ENCODE peak calls at places on chromosome 20, in seven cellular contexts. D is mesendoderm, S is H9, C is IMR-90, Y is neuronal stem cell, B is mesenchymal stem cell, R is trophoblast cell. Z is an unnamed sample.

GRCh38 chr20:13681248-13682125 is 42.8 kb upstream of the TASP1 start:
- DNase-seq in R (peak; percentile 61), B (no peak), D (no peak), S (no peak), Y (no peak), C (no peak), Z (no peak)

GRCh38 chr20:53387983-53388675 is 205.5 kb downstream of the ZNF217 start:
- DNase-seq in S (no peak), C (no peak), R (peak; percentile 83), Y (no peak), D (no peak), B (no peak), Z (no peak)

GRCh38 chr20:53832499-53832898 is 237.9 kb downstream of the BCAS1 start:
- DNase-seq in D (no peak), R (no peak), B (no peak), Y (no peak), S (no peak), C (no peak), Z (no peak)

GRCh38 chr20:12729326-12729725 is 279.4 kb upstream of the SPTLC3 start:
- DNase-seq in R (no peak), D (no peak), S (no peak), B (no peak), Y (no peak), C (no peak), Z (no peak)

GRCh38 chr20:1776608-1777475 is 118.4 kb upstream of the SIRPA start:
- DNase-seq in Y (peak; percentile 88), D (peak; percentile 92), R (peak; percentile 98), S (peak; percentile 84), B (peak; percentile 88), C (peak; percentile 87), Z (peak; percentile 97)

GRCh38 chr20:46004813-46005505 is 3.7 kb upstream of the MMP9 start:
- DNase-seq in B (no peak), D (peak; percentile 98), S (peak; percentile 86), C (no peak), Y (no peak), R (peak; percentile 25), Z (no peak)

GRCh38 chr20:1952737-1953530 is 40.9 kb downstream of the PDYN start:
- DNase-seq in B (no peak), C (no peak), S (no peak), Y (no peak), R (no peak), D (no peak), Z (no peak)

GRCh38 chr20:59042151-59042795 is at the start of gene PRELID3B:
- DNase-seq in R (peak; percentile 50), C (no peak), B (peak; percentile 27), Y (no peak), S (no peak), D (peak; percentile 27), Z (no peak)

GRCh38 chr20:12291386-12291785 is 373.7 kb downstream of the BTBD3 start:
- DNase-seq in R (no peak), D (no peak), Y (no peak), B (no peak), C (no peak), S (no peak), Z (no peak)

GRCh38 chr20:48667481-48667880 is 160.3 kb downstream of the PREX1 start:
- DNase-seq in S (no peak), R (no peak), D (no peak), B (no peak), Y (no peak), C (no peak), Z (no peak)

GRCh38 chr20:44805335-44805734 is 5.0 kb downstream of the RIMS4 start:
- DNase-seq in D (no peak), S (no peak), R (no peak), Y (no peak), C (no peak), B (no peak), Z (no peak)

GRCh38 chr20:59207742-59208357 is 44.2 kb downstream of the ZNF831 start:
- DNase-seq in B (no peak), C (no peak), R (peak; percentile 73), D (peak; percentile 93), S (peak; percentile 88), Y (peak; percentile 42), Z (peak; percentile 80)

GRCh38 chr20:33399924-33400323 is 1.4 kb downstream of the CDK5RAP1 start:
- DNase-seq in D (no peak), B (no peak), S (no peak), C (no peak), R (no peak), Y (no peak), Z (no peak)

GRCh38 chr20:39107741-39108140 is 145.6 kb downstream of the DHX35 start:
- DNase-seq in C (peak; percentile 1), R (peak; percentile 83), S (no peak), D (no peak), Y (no peak), B (no peak), Z (no peak)

GRCh38 chr20:39103732-39104131 is 141.6 kb downstream of the DHX35 start:
- DNase-seq in D (no peak), Y (no peak), S (no peak), B (no peak), R (peak; percentile 12), C (no peak), Z (no peak)

GRCh38 chr20:39106791-39107190 is 144.6 kb downstream of the DHX35 start:
- DNase-seq in S (no peak), R (no peak), C (no peak), B (no peak), D (no peak), Y (no peak), Z (no peak)

GRCh38 chr20:39105551-39105950 is 143.4 kb downstream of the DHX35 start:
- DNase-seq in Y (no peak), C (no peak), S (no peak), R (no peak), B (no peak), D (no peak), Z (no peak)

GRCh38 chr20:39103305-39103704 is 141.2 kb downstream of the DHX35 start:
- DNase-seq in Y (no peak), D (no peak), C (no peak), B (no peak), S (no peak), R (no peak), Z (no peak)
- H3K4ac ChIP-seq in Y (no peak overlapping the region), D (no peak overlapping the region), C (no peak overlapping the region), B (no peak overlapping the region), S (no peak overlapping the region), R (no peak overlapping the region), Z (no peak overlapping the region)

DNA sequence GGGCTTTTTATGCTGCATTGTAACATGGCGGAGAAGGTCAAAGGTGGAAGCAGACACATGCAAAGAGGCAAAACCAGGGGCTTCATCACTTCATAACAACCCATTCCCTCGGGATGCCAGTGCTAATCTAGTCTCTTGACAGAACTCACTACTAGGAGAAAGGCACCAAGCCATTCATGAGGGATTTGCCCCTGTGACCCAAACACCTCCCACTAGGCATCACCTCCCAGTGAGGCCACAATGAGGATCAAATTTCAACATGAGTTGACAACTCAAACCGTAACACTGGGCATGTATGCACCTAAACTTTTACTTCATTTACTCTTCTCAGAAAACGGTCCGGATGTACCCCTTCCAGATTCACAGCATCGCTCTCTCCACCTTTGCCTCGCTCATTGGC is 61.9 kb downstream of the CDS2 start:
- DNase-seq in C (no peak), R (no peak), D (no peak), B (no peak), S (no peak), Y (peak; percentile 47), Z (no peak)
- H3K4ac ChIP-seq in C (no peak overlapping the region), R (no peak overlapping the region), D (no peak overlapping the region), B (no peak overlapping the region), S (no peak overlapping the region), Y (no peak overlapping the region), Z (no peak overlapping the region)

GRCh38 chr20:62973033-62973745 is 20.7 kb downstream of the SLC17A9 start:
- DNase-seq in Y (no peak), B (peak; percentile 8), C (no peak), D (no peak), R (no peak), S (no peak), Z (no peak)

GRCh38 chr20:62975812-62976413 is 23.4 kb downstream of the SLC17A9 start:
- DNase-seq in S (no peak), D (no peak), Y (no peak), C (no peak), B (no peak), R (no peak), Z (no peak)

GRCh38 chr20:62977613-62978558 is 25.4 kb downstream of the SLC17A9 start:
- DNase-seq in D (no peak), R (no peak), S (no peak), C (no peak), Y (no peak), B (no peak), Z (no peak)

GRCh38 chr20:62972270-62973032 is 19.9 kb downstream of the SLC17A9 start:
- DNase-seq in R (peak; percentile 91), S (peak; percentile 89), C (peak; percentile 69), D (peak; percentile 86), B (peak; percentile 80), Y (peak; percentile 80), Z (peak; percentile 38)

GRCh38 chr20:62975251-62975770 is 22.8 kb downstream of the SLC17A9 start:
- DNase-seq in D (no peak), S (no peak), R (peak; percentile 16), Y (no peak), B (no peak), C (no peak), Z (no peak)
- H3K4ac ChIP-seq in D (no peak overlapping the region), S (no peak overlapping the region), R (no peak overlapping the region), Y (no peak overlapping the region), B (no peak overlapping the region), C (no peak overlapping the region), Z (no peak overlapping the region)

GRCh38 chr20:38021373-38021772 is 11.9 kb downstream of the TTI1 start:
- DNase-seq in S (no peak), Y (no peak), C (peak; percentile 53), B (peak; percentile 64), R (no peak), D (no peak), Z (no peak)

GRCh38 chr20:38017959-38018358 is 15.3 kb downstream of the TTI1 start:
- DNase-seq in R (no peak), C (no peak), D (no peak), S (no peak), B (no peak), Y (no peak), Z (no peak)

GRCh38 chr20:38018385-38018784 is 14.9 kb downstream of the TTI1 start:
- DNase-seq in D (no peak), Y (no peak), B (no peak), S (no peak), R (no peak), C (no peak), Z (no peak)

GRCh38 chr20:38024496-38024895 is 8.8 kb downstream of the TTI1 start:
- DNase-seq in C (no peak), D (no peak), R (no peak), S (no peak), Y (no peak), B (no peak), Z (no peak)

GRCh38 chr20:38023181-38024085 is 9.8 kb downstream of the TTI1 start:
- DNase-seq in Y (no peak), D (no peak), R (no peak), B (peak; percentile 93), C (peak; percentile 96), S (no peak), Z (no peak)
- H3K4ac ChIP-seq in Y (no peak overlapping the region), D (no peak overlapping the region), R (no peak overlapping the region), B (no peak overlapping the region), C (peak overlapping the region; percentile 78), S (no peak overlapping the region), Z (no peak overlapping the region)

DNA sequence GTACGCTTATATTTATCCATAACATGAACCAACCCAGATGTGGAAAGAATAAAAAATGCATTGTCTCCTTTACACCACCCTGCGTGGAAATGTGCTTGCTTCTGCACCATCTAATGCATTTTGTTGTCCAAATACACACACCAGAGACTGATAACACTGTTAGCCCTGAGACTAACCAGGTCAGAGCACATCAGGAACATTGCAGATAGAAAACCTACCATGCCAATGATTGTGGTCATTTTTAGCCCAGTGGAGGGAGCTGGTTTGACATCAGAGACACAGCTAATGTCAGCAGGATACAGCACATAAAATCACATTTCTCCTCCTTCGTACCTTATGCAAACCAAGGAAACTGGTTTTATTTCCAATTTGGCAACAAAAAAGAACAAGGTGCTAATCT is 528.7 kb downstream of the DOK5 start:
- DNase-seq in B (no peak), Y (no peak), R (no peak), C (no peak), S (no peak), D (peak; percentile 6), Z (no peak)
- H3K4ac ChIP-seq in B (no peak overlapping the region), Y (no peak overlapping the region), R (no peak overlapping the region), C (no peak overlapping the region), S (no peak overlapping the region), D (no peak overlapping the region), Z (no peak overlapping the region)

Z was measured in H1.